ENCODE peak calls at places on chromosome 1, in four cellular contexts. One of them, this sample, is unnamed.

GRCh38 chr1:16235347-16235746 is 1.6 kb downstream of the CPLANE2 start:
- DNase-seq in omental fat pad: no peak
- DNase-seq in stimulated activated CD8-positive, alpha-beta memory T cell treated with anti-CD3 and anti-CD28 coated beads, Interleukin-4, amount 100 ng/mL, for 4 hours: no peak
- DNase-seq in Kasumi-1: no peak
- DNase-seq in this sample: no peak

GRCh38 chr1:234535208-234535607 is 56.2 kb upstream of the TARBP1 start:
- DNase-seq in omental fat pad: no peak
- DNase-seq in stimulated activated CD8-positive, alpha-beta memory T cell treated with anti-CD3 and anti-CD28 coated beads, Interleukin-4, amount 100 ng/mL, for 4 hours: no peak
- DNase-seq in Kasumi-1: no peak
- DNase-seq in this sample: no peak

GRCh38 chr1:172356620-172357019 is 63.9 kb upstream of the C1orf105 start:
- DNase-seq in omental fat pad: no peak
- DNase-seq in stimulated activated CD8-positive, alpha-beta memory T cell treated with anti-CD3 and anti-CD28 coated beads, Interleukin-4, amount 100 ng/mL, for 4 hours: no peak
- DNase-seq in Kasumi-1: no peak
- DNase-seq in this sample: no peak

GRCh38 chr1:2041887-2042286 is 8.3 kb upstream of the PRKCZ start:
- DNase-seq in omental fat pad: no peak
- DNase-seq in stimulated activated CD8-positive, alpha-beta memory T cell treated with anti-CD3 and anti-CD28 coated beads, Interleukin-4, amount 100 ng/mL, for 4 hours: no peak
- DNase-seq in Kasumi-1: no peak
- DNase-seq in this sample: no peak

GRCh38 chr1:88730995-88731394 is 46.9 kb downstream of the PKN2 start:
- DNase-seq in omental fat pad: no peak
- DNase-seq in stimulated activated CD8-positive, alpha-beta memory T cell treated with anti-CD3 and anti-CD28 coated beads, Interleukin-4, amount 100 ng/mL, for 4 hours: no peak
- DNase-seq in Kasumi-1: no peak
- DNase-seq in this sample: no peak

GRCh38 chr1:184684285-184685077 is 70.2 kb downstream of the EDEM3 start:
- DNase-seq in omental fat pad: no peak
- DNase-seq in stimulated activated CD8-positive, alpha-beta memory T cell treated with anti-CD3 and anti-CD28 coated beads, Interleukin-4, amount 100 ng/mL, for 4 hours: no peak
- DNase-seq in Kasumi-1: no peak
- DNase-seq in this sample: no peak

GRCh38 chr1:36339615-36340014 is 16.2 kb upstream of the EVA1B start:
- DNase-seq in omental fat pad: no peak
- DNase-seq in stimulated activated CD8-positive, alpha-beta memory T cell treated with anti-CD3 and anti-CD28 coated beads, Interleukin-4, amount 100 ng/mL, for 4 hours: no peak
- DNase-seq in Kasumi-1: no peak
- DNase-seq in this sample: no peak

GRCh38 chr1:59290173-59290954 is 6.5 kb upstream of the FGGY start:
- DNase-seq in omental fat pad: no peak
- DNase-seq in stimulated activated CD8-positive, alpha-beta memory T cell treated with anti-CD3 and anti-CD28 coated beads, Interleukin-4, amount 100 ng/mL, for 4 hours: no peak
- DNase-seq in Kasumi-1: peak
- DNase-seq in this sample: no peak

GRCh38 chr1:63701187-63701586 is 72.6 kb upstream of the ROR1 start:
- DNase-seq in omental fat pad: no peak
- DNase-seq in stimulated activated CD8-positive, alpha-beta memory T cell treated with anti-CD3 and anti-CD28 coated beads, Interleukin-4, amount 100 ng/mL, for 4 hours: no peak
- DNase-seq in Kasumi-1: no peak
- DNase-seq in this sample: no peak

This sample was measured in esophagus squamous epithelium.